ENCODE peak calls at places on chromosomes 16 and 17, in seven cellular contexts. F is NCI-H2029 treated with DMSO at 0.1 percent for 48 hours; G is iris pigment epithelial cell; V is EL; Z is fibroblast of pulmonary artery; W is A172; S is activated CD8-positive, alpha-beta T cell treated with anti-CD3 and anti-CD28 coated beads, Interleukin-2, amount 10 ng/mL, durations not matched to agents 7 days and 5 days. J is an unnamed sample.

GRCh38 chr17:10772425-10773380 is 31.2 kb downstream of the TMEM238L start:
- DNase-seq in F (no peak), G (peak), V (peak), Z (peak), W (no peak), S (peak), J (no peak)

GRCh38 chr16:49625311-49626035 is 230.4 kb downstream of the ZNF423 start:
- DNase-seq in F (no peak), G (no peak), V (no peak), Z (no peak), W (no peak), S (no peak), J (no peak)

GRCh38 chr17:71765437-71765836 is 355.4 kb upstream of the SOX9 start:
- DNase-seq in F (no peak), G (no peak), V (peak), Z (no peak), W (peak), S (no peak), J (no peak)

GRCh38 chr17:57586099-57586702 is 158.9 kb downstream of the CCDC182 start:
- DNase-seq in F (peak), G (no peak), V (no peak), Z (no peak), W (no peak), S (no peak), J (no peak)

GRCh38 chr17:29376667-29377268 is 13.4 kb upstream of the TAOK1 start:
- DNase-seq in F (no peak), G (peak), V (peak), Z (peak), W (peak), S (no peak), J (peak)

GRCh38 chr16:85651822-85652430 is 36.8 kb downstream of the GINS2 start:
- DNase-seq in F (no peak), G (no peak), V (peak), Z (no peak), W (no peak), S (no peak), J (no peak)

GRCh38 chr16:10521681-10522274 is 58.6 kb downstream of the EMP2 start:
- DNase-seq in F (peak), G (peak), V (peak), Z (peak), W (peak), S (peak), J (peak)

GRCh38 chr17:33725675-33726271 is 432.7 kb upstream of the ASIC2 start:
- DNase-seq in F (peak), G (peak), V (peak), Z (peak), W (peak), S (peak), J (no peak)

GRCh38 chr17:59623151-59623550 is 3.5 kb downstream of the CLTC start:
- DNase-seq in F (no peak), G (no peak), V (no peak), Z (no peak), W (no peak), S (no peak), J (no peak)

GRCh38 chr16:30895592-30896202 is 717 bp upstream of the CTF1 start:
- DNase-seq in F (no peak), G (no peak), V (no peak), Z (peak), W (no peak), S (no peak), J (no peak)

J was measured in HCEC 1CT.